ENCODE peak calls at places on chromosome 3, in eight cellular contexts. K, O, F, E, P, W, I and H are unnamed samples.

GRCh38 chr3:78906245-78906644 is 861.6 kb downstream of the ROBO1 start:
- DNase-seq in W (no peak), I (no peak), K (no peak), O (no peak), E (no peak), F (no peak), P (no peak), H (no peak)

GRCh38 chr3:124217542-124217941 is 225.6 kb upstream of the ROPN1 start:
- DNase-seq in K (no peak), P (peak), O (peak), F (peak), E (peak), I (no peak), W (peak), H (no peak)

GRCh38 chr3:61975936-61976335 is 397.4 kb downstream of the FEZF2 start:
- DNase-seq in F (no peak), E (no peak), P (no peak), I (no peak), W (no peak), K (no peak), O (no peak), H (no peak)

GRCh38 chr3:134874737-134875413 is 79.8 kb downstream of the EPHB1 start:
- DNase-seq in F (peak), O (no peak), K (peak), P (no peak), E (no peak), W (no peak), I (no peak), H (no peak)

GRCh38 chr3:61866143-61866542 is 304.8 kb downstream of the PTPRG start:
- DNase-seq in W (no peak), O (no peak), F (no peak), E (no peak), K (no peak), I (no peak), P (no peak), H (no peak)

GRCh38 chr3:126340596-126340942 is 16.6 kb downstream of the KLF15 start:
- DNase-seq in W (no peak), O (no peak), E (no peak), P (no peak), I (no peak), K (no peak), F (no peak), H (no peak)

GRCh38 chr3:174937488-174937887 is 78.4 kb downstream of the NAALADL2 start:
- DNase-seq in K (no peak), P (no peak), E (peak), I (no peak), W (peak), F (peak), O (peak), H (no peak)

GRCh38 chr3:159838936-159839335 is 149.7 kb upstream of the IL12A start:
- DNase-seq in F (no peak), W (no peak), P (no peak), O (no peak), K (no peak), E (no peak), I (no peak), H (no peak)

GRCh38 chr3:186841637-186842036 is 873 bp upstream of the ADIPOQ start:
- DNase-seq in I (no peak), K (no peak), P (no peak), O (no peak), E (no peak), F (no peak), W (no peak), H (no peak)

GRCh38 chr3:39065197-39065596 is 13.4 kb downstream of the WDR48 start:
- DNase-seq in O (peak), P (no peak), W (peak), K (no peak), I (no peak), E (no peak), F (peak), H (no peak)

GRCh38 chr3:117532268-117532667 is 822.7 kb downstream of the TUSC7 start:
- DNase-seq in K (no peak), P (no peak), I (no peak), F (no peak), W (no peak), O (no peak), E (no peak), H (no peak)

GRCh38 chr3:170309044-170309443 is 48.5 kb upstream of the SKIL start:
- DNase-seq in F (no peak), W (no peak), O (no peak), I (no peak), E (no peak), P (no peak), K (no peak), H (no peak)

GRCh38 chr3:31066999-31067398 is 172.5 kb upstream of the GADL1 start:
- DNase-seq in P (no peak), O (peak), W (peak), K (no peak), I (no peak), E (peak), F (peak), H (no peak)

GRCh38 chr3:196214783-196215441 is 1.4 kb upstream of the SLC51A start:
- DNase-seq in E (no peak), W (no peak), F (no peak), O (no peak), P (no peak), K (no peak), I (no peak), H (no peak)

GRCh38 chr3:147407107-147407494 is 758 bp upstream of the ZIC4 start:
- DNase-seq in F (no peak), O (no peak), P (no peak), K (no peak), E (no peak), I (no peak), W (no peak), H (no peak)

GRCh38 chr3:53346514-53346913 is 829 bp downstream of the DCP1A start:
- DNase-seq in K (no peak), F (peak), P (no peak), W (peak), O (peak), I (no peak), E (no peak), H (no peak)

GRCh38 chr3:110378481-110378880 is 693.1 kb upstream of the NECTIN3 start:
- DNase-seq in O (peak), F (no peak), P (no peak), E (no peak), W (peak), I (no peak), K (no peak), H (no peak)

GRCh38 chr3:13053915-13054704 is 19.1 kb downstream of the IQSEC1 start:
- DNase-seq in P (no peak), F (no peak), O (no peak), K (no peak), I (no peak), W (no peak), E (no peak), H (peak)

GRCh38 chr3:45666729-45667440 is 22.3 kb upstream of the SACM1L start:
- DNase-seq in P (no peak), O (peak), I (no peak), F (peak), E (no peak), W (peak), K (no peak), H (no peak)

GRCh38 chr3:129313983-129314756 is 35.5 kb downstream of the HMCES start:
- DNase-seq in K (no peak), F (peak), W (peak), I (no peak), E (peak), O (peak), P (no peak), H (no peak)

GRCh38 chr3:178236555-178237277 is 299.5 kb upstream of the KCNMB2 start:
- DNase-seq in W (peak), I (no peak), K (no peak), F (peak), E (peak), P (no peak), O (peak), H (no peak)

GRCh38 chr3:54999159-54999558 is 71.3 kb upstream of the LRTM1 start:
- DNase-seq in F (peak), I (no peak), K (no peak), O (peak), W (peak), P (no peak), E (peak), H (no peak)

GRCh38 chr3:188153498-188153948 is 434 bp upstream of the LPP start:
- DNase-seq in P (peak), E (peak), F (peak), I (no peak), W (peak), O (peak), K (peak), H (no peak)

GRCh38 chr3:14299767-14300166 is 102.6 kb upstream of the SLC6A6 start:
- DNase-seq in P (no peak), F (no peak), I (no peak), K (no peak), E (no peak), W (no peak), O (no peak), H (no peak)